ENCODE peak calls at places on chromosomes 12 and 14, in nine cellular contexts. X is mucosa of descending colon, I is neural progenitor cell, G is astrocyte, B is H9, Q is psoas muscle, J is iPS DF 6.9, E is left lung, S is heart right ventricle. C is an unnamed sample. For H3K4me1, the result is how much of the 10 kb centered on the place peaks cover.

GRCh38 chr12:113310489-113310888 is 24.4 kb downstream of the SLC8B1 start:
- DNase-seq in B (peak), J (no peak), G (no peak), I (no peak), Q (no peak), S (no peak), E (no peak), X (no peak), C (no peak)

GRCh38 chr12:66232258-66232657 is 43.2 kb downstream of the IRAK3 start:
- DNase-seq in E (no peak), J (no peak), I (no peak), S (no peak), B (no peak), G (no peak), X (no peak), Q (no peak), C (no peak)

GRCh38 chr12:115771065-115771464 is 506.4 kb downstream of the MED13L start:
- DNase-seq in X (peak), G (no peak), Q (no peak), E (no peak), B (peak), J (no peak), S (no peak), I (peak), C (no peak)

GRCh38 chr12:4449862-4450222 is 4.2 kb upstream of the FGF6 start:
- DNase-seq in B (no peak), J (no peak), I (no peak), X (peak), G (no peak), E (no peak), Q (no peak), S (no peak), C (peak)

GRCh38 chr14:102262894-102263462 is 42.0 kb downstream of the MOK start:
- DNase-seq in S (no peak), I (peak), G (peak), B (peak), E (no peak), Q (no peak), J (peak), X (no peak), C (no peak)

GRCh38 chr12:63916561-63917476 is 72.3 kb downstream of the SRGAP1 start:
- DNase-seq in Q (no peak), E (no peak), G (peak), B (no peak), S (no peak), I (no peak), X (no peak), J (no peak), C (no peak)

GRCh38 chr14:59337151-59337611 is 128.0 kb downstream of the GPR135 start:
- DNase-seq in I (peak), S (peak), X (peak), J (no peak), B (no peak), Q (peak), G (peak), E (no peak), C (no peak)

GRCh38 chr12:116009805-116010204 is 267.7 kb downstream of the MED13L start:
- DNase-seq in X (no peak), Q (no peak), G (no peak), J (no peak), S (no peak), I (peak), E (no peak), B (no peak), C (no peak)

GRCh38 chr14:72679106-72679505 is 214.8 kb downstream of the DPF3 start:
- DNase-seq in S (peak), J (no peak), I (peak), B (no peak), X (no peak), G (peak), Q (peak), E (no peak), C (no peak)

GRCh38 chr14:95257521-95257920 is 62.2 kb downstream of the CLMN start:
- DNase-seq in E (no peak), B (no peak), Q (no peak), X (no peak), J (no peak), G (no peak), S (no peak), I (no peak), C (no peak)

GRCh38 chr12:38625306-38625705 is 280.1 kb downstream of the CPNE8 start:
- DNase-seq in X (no peak), Q (no peak), J (no peak), E (no peak), I (no peak), G (no peak), S (no peak), B (no peak), C (no peak)

GRCh38 chr12:31245822-31246469 is 80.0 kb downstream of the SINHCAF start:
- DNase-seq in G (no peak), E (no peak), Q (no peak), J (no peak), X (no peak), I (peak), B (peak), S (no peak), C (no peak)

GRCh38 chr14:20857630-20858261 is 33.4 kb upstream of the RNASE3 start:
- DNase-seq in Q (peak), E (peak), B (peak), I (peak), S (peak), J (no peak), X (peak), G (peak), C (peak)

GRCh38 chr12:100591979-100592378 is 18.5 kb downstream of the GAS2L3 start:
- DNase-seq in Q (no peak), E (no peak), X (no peak), G (no peak), S (no peak), I (no peak), J (no peak), B (no peak), C (no peak)

GRCh38 chr12:34402899-34403705 is 380.8 kb downstream of the ALG10 start:
- DNase-seq in Q (peak), G (no peak), B (peak), X (no peak), E (peak), S (peak), J (no peak), I (no peak), C (peak)

GRCh38 chr12:3149505-3150307 is 72.5 kb downstream of the TSPAN9 start:
- DNase-seq in S (no peak), X (no peak), I (no peak), B (no peak), J (no peak), G (no peak), Q (no peak), E (no peak), C (no peak)

GRCh38 chr12:112015938-112016337 is 2.7 kb downstream of the ERP29 start:
- DNase-seq in G (no peak), E (no peak), S (no peak), J (no peak), B (no peak), Q (no peak), X (no peak), I (no peak), C (no peak)
- H3K4me1 ChIP-seq in G (under half), E (under half), S (under half), J (under half), B (under half), Q (under half), X (under half), I (under half), C (under half)

GRCh38 chr12:57841445-57841844 is 5.1 kb downstream of the CTDSP2 start:
- DNase-seq in X (no peak), B (no peak), S (no peak), E (no peak), I (no peak), J (no peak), G (no peak), Q (no peak), C (no peak)

GRCh38 chr12:57844725-57845477 is 1.6 kb downstream of the CTDSP2 start:
- DNase-seq in X (peak), J (no peak), E (peak), I (peak), Q (peak), G (peak), B (peak), S (peak), C (peak)

GRCh38 chr12:57839996-57840395 is 6.5 kb downstream of the CTDSP2 start:
- DNase-seq in G (no peak), B (no peak), J (no peak), Q (peak), X (no peak), E (no peak), I (no peak), S (no peak), C (no peak)

GRCh38 chr12:57840701-57841100 is 5.8 kb downstream of the CTDSP2 start:
- DNase-seq in E (no peak), X (peak), S (peak), Q (no peak), J (no peak), I (no peak), B (no peak), G (no peak), C (no peak)

DNA sequence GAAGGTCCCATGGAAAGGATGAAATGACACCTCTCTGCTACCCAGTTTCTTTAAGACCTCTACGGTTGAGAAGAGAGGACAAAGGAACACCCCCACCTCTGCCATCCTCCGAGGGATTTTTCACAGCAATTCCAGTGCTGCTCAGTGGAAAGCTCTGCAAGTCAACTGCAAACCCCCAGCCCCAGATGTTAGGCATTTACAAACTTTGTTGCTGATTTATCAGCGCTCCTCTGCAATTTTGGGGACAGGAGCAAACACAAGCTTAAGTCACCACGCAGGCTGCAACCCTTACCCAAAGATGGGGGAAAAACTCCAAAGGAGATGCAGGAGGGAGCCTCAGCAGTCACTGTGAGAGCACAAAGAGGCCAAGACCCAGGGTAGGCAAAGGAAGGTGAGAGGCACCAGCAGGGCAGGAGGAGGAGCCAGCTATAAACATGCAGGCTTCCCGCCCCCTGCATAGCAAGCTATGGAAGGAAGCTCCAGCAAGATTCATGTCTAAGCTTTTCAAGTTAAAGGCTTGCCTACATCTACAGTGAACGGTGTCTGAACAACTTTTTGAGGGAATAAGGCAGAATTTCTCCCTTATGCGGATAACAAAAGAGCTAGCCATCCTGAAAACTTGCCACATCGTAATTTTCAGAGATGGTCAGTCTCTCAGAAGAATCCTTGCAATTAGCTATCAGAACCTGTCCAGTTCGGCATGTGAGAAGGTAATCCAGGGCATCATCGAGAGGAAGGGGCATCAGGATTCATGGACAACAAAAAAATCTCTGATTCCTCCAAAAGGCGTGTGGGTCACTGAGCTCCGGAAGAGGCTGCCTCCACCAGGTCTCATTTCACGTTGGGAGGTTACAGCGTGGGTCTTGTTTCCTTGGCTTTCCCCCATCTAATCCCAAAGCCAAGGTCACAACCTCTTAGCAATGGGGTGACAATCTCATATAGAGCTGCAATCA is 3.9 kb downstream of the CTDSP2 start:
- DNase-seq in E (no peak), J (no peak), B (peak), X (peak), Q (no peak), S (no peak), I (peak), G (no peak), C (no peak)
- H3K4me1 ChIP-seq in E (half or more), J (under half), B (under half), X (half or more), Q (half or more), S (half or more), I (half or more), G (half or more), C (half or more)

DNA sequence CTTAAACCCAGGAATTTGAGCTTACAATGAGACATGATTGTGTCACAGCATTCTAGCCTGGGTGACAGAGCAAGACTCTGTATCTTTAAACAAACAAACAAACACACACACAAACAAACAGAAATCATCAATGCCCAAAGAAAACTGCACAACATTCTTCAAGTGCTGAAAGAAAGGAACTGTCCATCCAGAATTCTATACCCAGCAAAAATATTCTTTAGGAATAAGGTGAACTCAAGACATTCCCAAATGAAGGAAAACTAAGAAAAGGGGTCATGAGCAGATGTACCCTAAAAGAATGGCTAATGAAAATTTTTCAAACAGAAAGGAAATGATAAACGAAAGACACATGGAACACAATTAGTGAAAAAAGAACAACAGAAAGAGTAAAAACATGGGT is 22.3 kb upstream of the RNF212B start:
- DNase-seq in J (no peak), Q (no peak), X (no peak), S (no peak), G (no peak), I (no peak), B (no peak), E (no peak), C (no peak)
- H3K4me1 ChIP-seq in J (under half), Q (under half), X (under half), S (under half), G (under half), I (under half), B (under half), E (under half), C (under half)

DNA sequence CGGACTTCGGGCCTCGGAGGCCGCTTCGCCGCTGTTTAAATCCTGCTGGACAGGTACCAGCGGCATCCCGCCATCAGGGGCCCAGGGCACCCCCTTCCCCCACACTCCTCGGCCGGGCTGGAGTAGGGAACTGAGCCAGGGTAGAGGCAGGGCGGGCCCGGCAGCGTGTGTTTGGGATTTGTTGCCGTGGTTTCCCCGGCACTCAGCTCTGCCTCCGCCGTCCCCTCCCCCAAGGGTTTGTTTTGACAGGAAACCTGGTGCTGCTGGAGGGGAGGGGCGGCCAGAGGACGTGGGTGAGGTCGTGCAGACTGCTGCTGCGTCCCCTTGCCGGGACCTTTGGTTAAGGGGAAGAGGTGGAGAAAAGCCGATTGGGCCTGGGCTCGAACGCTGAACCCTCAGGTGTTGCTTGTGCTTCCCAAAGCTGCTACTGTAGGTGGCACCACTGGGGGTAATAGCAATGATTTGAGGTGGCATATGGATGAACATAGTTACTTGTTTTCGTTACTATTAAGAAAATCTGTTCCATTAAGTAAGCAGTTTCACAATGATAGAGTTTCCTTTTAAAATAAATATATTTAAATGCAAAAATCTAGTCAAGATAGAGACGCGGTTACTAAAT is 778 bp downstream of the TCP11L2 start:
- DNase-seq in Q (peak), S (peak), B (peak), I (peak), G (peak), E (peak), J (no peak), X (peak), C (peak)
- H3K4me1 ChIP-seq in Q (half or more), S (half or more), B (under half), I (under half), G (under half), E (under half), J (under half), X (under half), C (under half)

GRCh38 chr12:46224401-46224800 is 44.4 kb downstream of the SLC38A1 start:
- DNase-seq in E (no peak), J (no peak), X (no peak), Q (peak), S (peak), B (no peak), I (no peak), G (peak), C (no peak)
- H3K4me1 ChIP-seq in E (under half), J (under half), X (under half), Q (under half), S (under half), B (under half), I (under half), G (under half), C (under half)